ENCODE peak calls at places on chromosomes 7 and 10, in four cellular contexts. F is AG10803; Z is CD4-positive, CD25-positive, alpha-beta regulatory T cell; S is KBM-7. W is an unnamed sample.
A peak's percentile ranks its signal among the peaks of the same experiment; 100 is the strongest.

GRCh38 chr7:1536768-1537630 is 6.5 kb downstream of the MAFK start:
- DNase-seq in F (peak; percentile 99), Z (no peak), S (no peak), W (no peak)

GRCh38 chr10:131802991-131803390 is 97.8 kb upstream of the PPP2R2D start:
- DNase-seq in F (no peak), Z (no peak), S (no peak), W (no peak)

GRCh38 chr7:44796034-44796503 is 412 bp upstream of the PPIA start:
- DNase-seq in F (peak; percentile 44), Z (no peak), S (peak; percentile 60), W (no peak)

GRCh38 chr10:6583447-6583846 is 3.4 kb upstream of the PRKCQ start:
- DNase-seq in F (no peak), Z (peak; percentile 55), S (no peak), W (peak; percentile 84)

GRCh38 chr10:72730462-72730861 is 38.5 kb downstream of the MCU start:
- DNase-seq in F (peak; percentile 87), Z (no peak), S (no peak), W (no peak)

GRCh38 chr10:9045311-9045710 is 990.8 kb downstream of the GATA3 start:
- DNase-seq in F (no peak), Z (no peak), S (no peak), W (no peak)

GRCh38 chr10:85524001-85524400 is 842.6 kb downstream of the GRID1 start:
- DNase-seq in F (no peak), Z (no peak), S (no peak), W (no peak)

GRCh38 chr10:44316187-44316921 is 68.5 kb downstream of the CXCL12 start:
- DNase-seq in F (no peak), Z (no peak), S (no peak), W (peak; percentile 63)

GRCh38 chr7:142554555-142555532 is 194.4 kb upstream of the PRSS1 start:
- DNase-seq in F (peak; percentile 64), Z (no peak), S (no peak), W (no peak)

GRCh38 chr7:111953611-111954010 is 252.6 kb downstream of the DOCK4 start:
- DNase-seq in F (no peak), Z (no peak), S (peak; percentile 22), W (peak; percentile 9)

GRCh38 chr10:34206602-34207268 is 608.4 kb downstream of the PARD3 start:
- DNase-seq in F (no peak), Z (no peak), S (no peak), W (no peak)

GRCh38 chr10:89216056-89216455 is 8.9 kb upstream of the CH25H start:
- DNase-seq in F (no peak), Z (no peak), S (no peak), W (no peak)

GRCh38 chr7:26159243-26159642 is 7.2 kb downstream of the NFE2L3 start:
- DNase-seq in F (peak; percentile 20), Z (no peak), S (no peak), W (no peak)

GRCh38 chr10:91907033-91907594 is 2.2 kb downstream of the FGFBP3 start:
- DNase-seq in F (peak; percentile 31), Z (no peak), S (no peak), W (no peak)